ENCODE peak calls at places on chromosomes 2 and 18, in ten cellular contexts. T is Panc1, Z is neural crest cell, F is WTC11, I is type B pancreatic cell, M is adrenal gland, Q is WERI-Rb-1, L is fibroblast of pulmonary artery, X is RWPE1, O is pancreas. B is an unnamed sample.

GRCh38 chr2:98822301-98823164 is 91.6 kb upstream of the MGAT4A start:
- DNase-seq in Q (no peak), M (peak), I (no peak), X (no peak), O (peak), T (no peak), L (no peak), F (peak), Z (peak), B (peak)

GRCh38 chr2:32274289-32274688 is 3.4 kb upstream of the YIPF4 start:
- DNase-seq in L (no peak), O (no peak), T (no peak), X (no peak), Z (no peak), Q (no peak), F (no peak), I (no peak), M (no peak), B (no peak)

GRCh38 chr2:28751956-28752607 is 452 bp downstream of the PPP1CB start:
- DNase-seq in F (peak), Z (no peak), I (no peak), Q (peak), L (no peak), X (no peak), O (no peak), T (no peak), M (peak), B (peak)

GRCh38 chr2:25281581-25281980 is 60.1 kb downstream of the DNMT3A start:
- DNase-seq in Z (no peak), T (no peak), F (no peak), O (no peak), M (peak), X (no peak), Q (no peak), I (no peak), L (no peak), B (no peak)

GRCh38 chr2:173545364-173545734 is 190.7 kb downstream of the CDCA7 start:
- DNase-seq in X (no peak), O (no peak), F (no peak), Z (no peak), Q (no peak), T (no peak), I (no peak), L (no peak), M (peak), B (no peak)

GRCh38 chr2:201984800-201985525 is 48.7 kb upstream of the FZD7 start:
- DNase-seq in X (no peak), O (peak), I (no peak), F (no peak), T (no peak), Q (no peak), L (no peak), Z (no peak), M (no peak), B (no peak)

GRCh38 chr2:108640731-108641130 is 78.6 kb upstream of the RANBP2 start:
- DNase-seq in X (peak), O (no peak), Z (no peak), Q (no peak), M (no peak), I (no peak), L (peak), T (no peak), F (no peak), B (no peak)

GRCh38 chr2:237025090-237025865 is 60.4 kb upstream of the COPS8 start:
- DNase-seq in Q (no peak), L (peak), Z (no peak), O (no peak), X (peak), F (no peak), M (peak), T (no peak), I (no peak), B (no peak)

GRCh38 chr2:201357216-201357615 is at the start of gene FLACC1:
- DNase-seq in T (no peak), O (peak), X (peak), M (peak), Z (no peak), I (no peak), F (peak), Q (no peak), L (peak), B (no peak)

GRCh38 chr2:26613241-26614204 is 27.6 kb downstream of the CIB4 start:
- DNase-seq in T (no peak), M (no peak), L (no peak), O (no peak), Q (no peak), X (no peak), Z (no peak), I (peak), F (no peak), B (no peak)

GRCh38 chr2:26616032-26616863 is 24.9 kb downstream of the CIB4 start:
- DNase-seq in L (no peak), F (no peak), Q (peak), X (no peak), O (no peak), M (no peak), Z (no peak), I (peak), T (no peak), B (no peak)

GRCh38 chr2:26614205-26615128 is 26.7 kb downstream of the CIB4 start:
- DNase-seq in T (no peak), I (peak), L (no peak), Q (no peak), Z (no peak), F (no peak), X (no peak), O (no peak), M (no peak), B (no peak)

GRCh38 chr2:26616864-26617135 is 24.4 kb downstream of the CIB4 start:
- DNase-seq in O (no peak), Q (peak), M (no peak), T (no peak), I (no peak), L (no peak), X (no peak), F (no peak), Z (no peak), B (no peak)

GRCh38 chr2:26615336-26616031 is 25.7 kb downstream of the CIB4 start:
- DNase-seq in O (no peak), X (no peak), Z (no peak), Q (no peak), I (no peak), T (no peak), F (peak), M (no peak), L (no peak), B (no peak)
- TF ChIP-seq CTCF in O (no peak), X (no peak), Z (no peak), Q (peak), I (no peak), T (no peak), F (no peak), M (no peak), L (no peak), B (no peak)

DNA sequence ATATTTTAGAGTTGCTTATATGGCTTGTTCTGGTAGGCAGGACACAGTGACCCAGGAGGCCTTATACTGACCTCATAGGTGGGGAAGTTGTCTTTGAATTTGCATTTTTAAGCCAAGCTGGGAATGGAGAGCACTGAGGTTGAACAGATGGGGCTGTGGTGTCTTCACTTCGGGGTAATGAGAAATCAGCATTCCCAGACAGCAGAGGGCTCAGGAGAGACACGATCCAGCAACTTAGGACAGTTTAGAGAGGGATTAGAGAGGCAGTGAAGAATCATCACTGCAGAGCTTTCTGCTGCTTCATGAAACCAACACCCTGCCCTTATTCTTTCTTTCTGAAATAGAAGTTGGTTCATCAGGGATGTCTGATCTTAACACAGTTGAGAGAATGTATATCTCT is 202.4 kb downstream of the TDRD15 start:
- DNase-seq in T (no peak), L (no peak), F (no peak), X (no peak), Z (no peak), M (no peak), Q (peak), I (no peak), O (no peak), B (no peak)
- TF ChIP-seq CTCF in T (peak), L (no peak), F (no peak), X (no peak), Z (no peak), M (no peak), Q (peak), I (no peak), O (no peak), B (no peak)

GRCh38 chr2:176269319-176270099 is at the start of gene MTX2:
- DNase-seq in F (peak), T (no peak), I (peak), O (peak), M (peak), X (peak), L (peak), Z (peak), Q (peak), B (peak)
- TF ChIP-seq CTCF in F (no peak), T (peak), I (peak), O (no peak), M (peak), X (no peak), L (no peak), Z (peak), Q (no peak), B (no peak)

GRCh38 chr2:235765181-235765820 is 271.5 kb downstream of the AGAP1 start:
- DNase-seq in I (no peak), L (peak), Q (no peak), M (peak), T (peak), X (peak), Z (no peak), F (no peak), O (no peak), B (no peak)

GRCh38 chr2:235766206-235766794 is 272.5 kb downstream of the AGAP1 start:
- DNase-seq in L (peak), X (peak), M (peak), O (peak), Z (peak), F (peak), Q (peak), T (peak), I (no peak), B (peak)

GRCh38 chr2:235770909-235771820 is 277.3 kb downstream of the AGAP1 start:
- DNase-seq in Z (no peak), O (no peak), T (no peak), I (no peak), Q (no peak), M (no peak), X (no peak), F (no peak), L (no peak), B (no peak)

GRCh38 chr2:235768606-235769005 is 274.8 kb downstream of the AGAP1 start:
- DNase-seq in X (no peak), L (no peak), T (no peak), I (no peak), M (no peak), Q (no peak), F (no peak), O (no peak), Z (no peak), B (no peak)

GRCh38 chr2:235769046-235769445 is 275.2 kb downstream of the AGAP1 start:
- DNase-seq in Q (no peak), X (no peak), T (no peak), I (no peak), F (no peak), O (no peak), M (no peak), L (no peak), Z (no peak), B (no peak)
- TF ChIP-seq CTCF in Q (no peak), X (no peak), T (no peak), I (no peak), F (no peak), O (no peak), M (no peak), L (no peak), Z (no peak), B (no peak)

DNA sequence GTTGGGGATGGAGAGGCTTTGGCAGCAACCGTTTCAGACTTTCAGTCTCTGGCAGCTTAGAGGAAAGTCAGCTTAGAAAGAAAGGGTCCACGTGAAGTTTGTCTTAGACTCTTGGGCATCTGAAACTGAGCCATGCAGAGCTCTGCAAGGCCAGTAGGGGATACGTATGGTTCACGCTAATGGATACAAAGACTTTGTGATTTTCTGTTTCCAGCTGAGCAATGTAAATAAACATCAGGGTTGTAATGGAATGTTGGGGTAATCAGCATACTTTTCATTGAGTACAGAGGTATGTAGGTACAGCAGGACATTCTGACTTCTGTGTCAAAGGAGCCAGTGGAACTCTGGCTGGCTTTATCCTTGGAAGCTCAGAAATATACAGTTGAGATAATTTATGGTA is 31.0 kb downstream of the RALB start:
- DNase-seq in T (no peak), M (no peak), F (no peak), L (peak), Q (no peak), Z (no peak), X (no peak), O (no peak), I (no peak), B (no peak)
- TF ChIP-seq CTCF in T (peak), M (no peak), F (no peak), L (peak), Q (peak), Z (peak), X (no peak), O (no peak), I (peak), B (peak)

GRCh38 chr2:74201596-74201995 is 3.2 kb downstream of the MTHFD2 start:
- DNase-seq in M (no peak), L (peak), I (no peak), F (no peak), O (no peak), X (no peak), Z (no peak), Q (no peak), T (no peak), B (no peak)
- TF ChIP-seq CTCF in M (no peak), L (no peak), I (no peak), F (no peak), O (no peak), X (no peak), Z (no peak), Q (no peak), T (no peak), B (no peak)

GRCh38 chr2:5121677-5122076 is 570.5 kb upstream of the SOX11 start:
- DNase-seq in F (no peak), X (no peak), I (no peak), L (no peak), M (no peak), T (no peak), Z (peak), O (no peak), Q (peak), B (no peak)
- TF ChIP-seq CTCF in F (no peak), X (no peak), I (peak), L (no peak), M (no peak), T (no peak), Z (peak), O (no peak), Q (peak), B (no peak)

GRCh38 chr2:195532628-195533271 is 124.3 kb upstream of the SLC39A10 start:
- DNase-seq in O (no peak), T (no peak), I (no peak), L (peak), X (no peak), M (peak), Z (no peak), Q (no peak), F (no peak), B (no peak)

GRCh38 chr2:195535911-195536522 is 121.0 kb upstream of the SLC39A10 start:
- DNase-seq in X (no peak), F (no peak), T (no peak), O (no peak), M (peak), Q (no peak), Z (no peak), L (no peak), I (no peak), B (no peak)

GRCh38 chr2:195532255-195532627 is 124.8 kb upstream of the SLC39A10 start:
- DNase-seq in L (peak), Z (no peak), F (no peak), O (no peak), M (no peak), X (no peak), I (no peak), T (no peak), Q (no peak), B (no peak)

GRCh38 chr2:195531754-195532153 is 125.3 kb upstream of the SLC39A10 start:
- DNase-seq in F (no peak), X (no peak), Z (no peak), I (no peak), T (no peak), M (no peak), O (no peak), Q (no peak), L (peak), B (no peak)

GRCh38 chr2:195533771-195534642 is 123.0 kb upstream of the SLC39A10 start:
- DNase-seq in Q (no peak), F (no peak), T (no peak), I (no peak), L (peak), M (peak), Z (no peak), O (no peak), X (peak), B (no peak)
- TF ChIP-seq CTCF in Q (peak), F (no peak), T (peak), I (no peak), L (no peak), M (peak), Z (no peak), O (no peak), X (no peak), B (no peak)

GRCh38 chr18:29879763-29880162 is 1162.8 kb downstream of the DSC3 start:
- DNase-seq in Q (no peak), M (no peak), I (no peak), Z (no peak), F (peak), T (no peak), L (no peak), O (no peak), X (no peak), B (no peak)

GRCh38 chr18:29873211-29873610 is 1169.3 kb downstream of the DSC3 start:
- DNase-seq in M (no peak), O (no peak), F (no peak), I (no peak), X (no peak), Z (no peak), T (no peak), Q (no peak), L (no peak), B (no peak)

GRCh38 chr18:29874519-29875098 is 1167.9 kb downstream of the DSC3 start:
- DNase-seq in I (no peak), Q (peak), O (peak), T (peak), X (peak), L (peak), M (no peak), Z (peak), F (peak), B (peak)
- TF ChIP-seq CTCF in I (peak), Q (peak), O (peak), T (peak), X (peak), L (peak), M (no peak), Z (peak), F (peak), B (peak)